ENCODE peak calls at places on chromosomes 2 and 18, in four cellular contexts. V is gastrocnemius medialis, M is A549, K is lower leg skin. J is an unnamed sample.

GRCh38 chr2:11175293-11175795 is 20.1 kb downstream of the SLC66A3 start:
- DNase-seq in V (no peak), M (no peak), K (no peak), J (no peak)

GRCh38 chr18:48612511-48612910 is 73.7 kb downstream of the CTIF start:
- DNase-seq in V (no peak), M (no peak), K (no peak), J (no peak)

GRCh38 chr2:15559379-15559778 is 1.8 kb downstream of the NBAS start:
- DNase-seq in V (no peak), M (no peak), K (no peak), J (no peak)

GRCh38 chr2:131034122-131035051 is 58.9 kb downstream of the FAM168B start:
- DNase-seq in V (no peak), M (no peak), K (no peak), J (no peak)

GRCh38 chr18:3177902-3178687 is 41.7 kb downstream of the MYOM1 start:
- DNase-seq in V (peak; percentile 41), M (no peak), K (peak; percentile 76), J (peak; percentile 68)

GRCh38 chr18:8704361-8705279 is 736 bp upstream of the MTCL1 start:
- DNase-seq in V (peak; percentile 81), M (peak; percentile 84), K (peak; percentile 77), J (peak; percentile 90)

GRCh38 chr18:23805898-23806297 is 116.6 kb downstream of the LAMA3 start:
- DNase-seq in V (no peak), M (no peak), K (no peak), J (no peak)

GRCh38 chr2:47512581-47513083 is 109.7 kb downstream of the MSH2 start:
- DNase-seq in V (no peak), M (no peak), K (no peak), J (no peak)

GRCh38 chr18:25843791-25844190 is 246.6 kb downstream of the SS18 start:
- DNase-seq in V (no peak), M (no peak), K (no peak), J (no peak)

GRCh38 chr18:47997338-47997780 is 66.9 kb upstream of the SMAD2 start:
- DNase-seq in V (no peak), M (no peak), K (no peak), J (no peak)

GRCh38 chr2:165905854-165906253 is 47.7 kb downstream of the TTC21B start:
- DNase-seq in V (no peak), M (no peak), K (no peak), J (no peak)

GRCh38 chr2:105261061-105261460 is 19.5 kb downstream of the GPR45 start:
- DNase-seq in V (no peak), M (no peak), K (peak; percentile 18), J (no peak)

GRCh38 chr2:1286929-1287328 is 126.3 kb upstream of the TPO start:
- DNase-seq in V (no peak), M (no peak), K (no peak), J (no peak)

GRCh38 chr2:230942920-230943896 is 18.2 kb upstream of the GPR55 start:
- DNase-seq in V (no peak), M (no peak), K (peak; percentile 32), J (no peak)

GRCh38 chr2:59196511-59196910 is 955.4 kb upstream of the FANCL start:
- DNase-seq in V (no peak), M (no peak), K (no peak), J (no peak)

GRCh38 chr2:106030287-106031268 is 163.5 kb downstream of the UXS1 start:
- DNase-seq in V (peak; percentile 71), M (no peak), K (peak; percentile 39), J (peak; percentile 54)

GRCh38 chr18:68699043-68699442 is 15.9 kb downstream of the TMX3 start:
- DNase-seq in V (no peak), M (no peak), K (no peak), J (no peak)

GRCh38 chr2:129923265-129924141 is 56.0 kb upstream of the RAB6C start:
- DNase-seq in V (no peak), M (no peak), K (peak; percentile 13), J (no peak)

GRCh38 chr2:178756843-178757242 is 50.4 kb downstream of the TTN start:
- DNase-seq in V (no peak), M (no peak), K (no peak), J (no peak)

GRCh38 chr2:76318848-76319247 is 608.1 kb upstream of the GCFC2 start:
- DNase-seq in V (no peak), M (no peak), K (no peak), J (no peak)

GRCh38 chr2:61368687-61369665 is 101.9 kb downstream of the USP34 start:
- DNase-seq in V (no peak), M (no peak), K (no peak), J (no peak)

GRCh38 chr18:77666613-77667012 is 417.0 kb downstream of the GALR1 start:
- DNase-seq in V (no peak), M (no peak), K (no peak), J (no peak)

GRCh38 chr2:263774-264492 is at the start of gene SH3YL1:
- DNase-seq in V (peak; percentile 6), M (no peak), K (peak; percentile 50), J (peak; percentile 68)

GRCh38 chr2:20595439-20596192 is 55.3 kb downstream of the HS1BP3 start:
- DNase-seq in V (peak; percentile 3), M (no peak), K (no peak), J (peak; percentile 36)

GRCh38 chr18:49839012-49839411 is 25.7 kb upstream of the ACAA2 start:
- DNase-seq in V (no peak), M (no peak), K (no peak), J (no peak)

GRCh38 chr2:239255643-239256042 is 145.2 kb downstream of the HDAC4 start:
- DNase-seq in V (no peak), M (no peak), K (no peak), J (no peak)

GRCh38 chr2:6412533-6413085 is 453.1 kb downstream of the CMPK2 start:
- DNase-seq in V (no peak), M (no peak), K (no peak), J (no peak)

GRCh38 chr18:35049111-35050003 is 8.1 kb downstream of the MAPRE2 start:
- DNase-seq in V (no peak), M (no peak), K (no peak), J (no peak)

GRCh38 chr18:524496-524895 is 24.0 kb upstream of the COLEC12 start:
- DNase-seq in V (no peak), M (no peak), K (no peak), J (no peak)

GRCh38 chr2:23484767-23485166 is 99.8 kb downstream of the KLHL29 start:
- DNase-seq in V (no peak), M (no peak), K (no peak), J (no peak)

GRCh38 chr2:170715932-170716777 is 1.0 kb downstream of the SP5 start:
- DNase-seq in V (no peak), M (no peak), K (no peak), J (peak; percentile 13)

GRCh38 chr2:170715062-170715931 is at the start of gene SP5:
- DNase-seq in V (no peak), M (peak; percentile 35), K (peak; percentile 51), J (peak; percentile 19)

GRCh38 chr2:170713280-170714155 is 1.6 kb upstream of the SP5 start:
- DNase-seq in V (no peak), M (no peak), K (no peak), J (no peak)

GRCh38 chr2:170712653-170713279 is 2.4 kb upstream of the SP5 start:
- DNase-seq in V (no peak), M (no peak), K (no peak), J (no peak)

GRCh38 chr2:170714156-170715061 is 728 bp upstream of the SP5 start:
- DNase-seq in V (no peak), M (peak; percentile 27), K (no peak), J (no peak)
- TF ChIP-seq POLR2A in V (no peak), M (no peak), K (no peak), J (no peak)

DNA sequence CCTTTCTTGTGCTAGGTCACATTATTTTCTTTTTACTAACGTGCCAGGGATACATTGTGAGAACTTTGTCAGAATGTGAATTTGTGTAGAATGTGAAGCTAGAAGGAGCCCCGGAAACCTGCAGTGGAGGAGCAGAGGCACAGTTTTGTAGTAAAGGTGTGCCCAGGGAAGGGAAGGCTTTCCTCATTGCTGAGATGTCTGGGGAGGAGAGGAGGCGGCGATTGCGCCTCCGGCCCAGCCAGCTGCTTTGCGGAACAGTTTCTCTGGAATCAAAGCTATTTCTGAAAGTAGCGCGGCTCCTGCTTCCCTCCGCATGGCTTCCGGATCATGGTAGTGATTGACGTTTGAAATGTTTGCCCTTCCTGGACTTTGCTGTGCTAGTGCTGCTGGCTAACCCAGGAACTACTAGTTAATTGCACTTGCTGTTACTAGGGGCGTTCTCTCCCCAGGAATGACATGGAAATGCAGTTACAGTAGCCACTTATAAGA is 83.1 kb upstream of the RBM44 start:
- DNase-seq in V (no peak), M (no peak), K (no peak), J (peak; percentile 53)
- TF ChIP-seq POLR2A in V (no peak), M (no peak), K (no peak), J (no peak)

GRCh38 chr2:108449410-108450200 is 599 bp downstream of the GCC2 start:
- DNase-seq in V (no peak), M (peak; percentile 9), K (no peak), J (no peak)

GRCh38 chr2:108446703-108447102 is 2.3 kb upstream of the GCC2 start:
- DNase-seq in V (no peak), M (no peak), K (no peak), J (no peak)

GRCh38 chr2:108451976-108452375 is 3.0 kb downstream of the GCC2 start:
- DNase-seq in V (no peak), M (no peak), K (no peak), J (no peak)

GRCh38 chr2:108447947-108448677 is 894 bp upstream of the GCC2 start:
- DNase-seq in V (no peak), M (peak; percentile 8), K (no peak), J (no peak)

GRCh38 chr2:108448678-108449409 is at the start of gene GCC2:
- DNase-seq in V (peak; percentile 86), M (peak; percentile 70), K (peak; percentile 95), J (peak; percentile 95)
- TF ChIP-seq POLR2A in V (peak; percentile 74), M (peak; percentile 79), K (no peak), J (peak; percentile 83)

GRCh38 chr18:22098563-22098989 is 70.8 kb upstream of the GATA6 start:
- DNase-seq in V (no peak), M (no peak), K (no peak), J (no peak)

GRCh38 chr18:22088976-22089375 is 80.4 kb upstream of the GATA6 start:
- DNase-seq in V (no peak), M (no peak), K (no peak), J (peak; percentile 51)

GRCh38 chr18:22094375-22094767 is 75.0 kb upstream of the GATA6 start:
- DNase-seq in V (no peak), M (no peak), K (no peak), J (no peak)

GRCh38 chr18:22091341-22091740 is 78.0 kb upstream of the GATA6 start:
- DNase-seq in V (no peak), M (no peak), K (no peak), J (no peak)

GRCh38 chr18:22093731-22094374 is 75.5 kb upstream of the GATA6 start:
- DNase-seq in V (no peak), M (no peak), K (no peak), J (no peak)
- TF ChIP-seq POLR2A in V (no peak), M (no peak), K (no peak), J (no peak)

GRCh38 chr2:172062402-172063004 is 22.8 kb upstream of the DLX1 start:
- DNase-seq in V (no peak), M (no peak), K (no peak), J (no peak)
- TF ChIP-seq POLR2A in V (no peak), M (no peak), K (no peak), J (no peak)